ENCODE peak calls at places on chromosomes 7 and 10, in ten cellular contexts. One of them, this sample, is unnamed.

GRCh38 chr10:77716943-77717735 is 79.5 kb upstream of the KCNMA1 start:
- DNase-seq in dorsolateral prefrontal cortex: no peak
- DNase-seq in ascending aorta: no peak
- DNase-seq in adrenal gland: no peak
- DNase-seq in mesendoderm: peak; percentile 48
- DNase-seq in choroid plexus epithelial cell: peak; percentile 66
- DNase-seq in CD8-positive, alpha-beta memory T cell: no peak
- DNase-seq in NT2/D1: no peak
- DNase-seq in lower leg skin: no peak
- DNase-seq in colonic mucosa: no peak
- DNase-seq in this sample: no peak

GRCh38 chr10:12811725-12812310 is 189.7 kb downstream of the CCDC3 start:
- DNase-seq in colonic mucosa: no peak
- DNase-seq in adrenal gland: no peak
- DNase-seq in CD8-positive, alpha-beta memory T cell: no peak
- DNase-seq in ascending aorta: no peak
- DNase-seq in mesendoderm: no peak
- DNase-seq in dorsolateral prefrontal cortex: no peak
- DNase-seq in NT2/D1: no peak
- DNase-seq in lower leg skin: no peak
- DNase-seq in choroid plexus epithelial cell: no peak
- DNase-seq in this sample: no peak

GRCh38 chr10:101062231-101063161 is 707 bp downstream of the KAZALD1 start:
- DNase-seq in dorsolateral prefrontal cortex: peak; percentile 44
- DNase-seq in lower leg skin: no peak
- DNase-seq in CD8-positive, alpha-beta memory T cell: peak; percentile 31
- DNase-seq in NT2/D1: no peak
- DNase-seq in colonic mucosa: peak; percentile 79
- DNase-seq in adrenal gland: peak; percentile 61
- DNase-seq in choroid plexus epithelial cell: peak; percentile 51
- DNase-seq in mesendoderm: peak; percentile 92
- DNase-seq in ascending aorta: no peak
- DNase-seq in this sample: peak; percentile 62

GRCh38 chr7:30721211-30721610 is 30.7 kb upstream of the INMT start:
- DNase-seq in adrenal gland: no peak
- DNase-seq in dorsolateral prefrontal cortex: no peak
- DNase-seq in colonic mucosa: no peak
- DNase-seq in mesendoderm: no peak
- DNase-seq in ascending aorta: no peak
- DNase-seq in NT2/D1: no peak
- DNase-seq in CD8-positive, alpha-beta memory T cell: no peak
- DNase-seq in lower leg skin: no peak
- DNase-seq in choroid plexus epithelial cell: no peak
- DNase-seq in this sample: no peak

GRCh38 chr7:84729284-84729683 is 457.6 kb downstream of the SEMA3D start:
- DNase-seq in CD8-positive, alpha-beta memory T cell: no peak
- DNase-seq in choroid plexus epithelial cell: peak; percentile 96
- DNase-seq in dorsolateral prefrontal cortex: no peak
- DNase-seq in lower leg skin: no peak
- DNase-seq in ascending aorta: no peak
- DNase-seq in adrenal gland: no peak
- DNase-seq in NT2/D1: no peak
- DNase-seq in colonic mucosa: no peak
- DNase-seq in mesendoderm: no peak
- DNase-seq in this sample: no peak

GRCh38 chr7:33743594-33743993 is 161.7 kb upstream of the BMPER start:
- DNase-seq in colonic mucosa: no peak
- DNase-seq in dorsolateral prefrontal cortex: no peak
- DNase-seq in ascending aorta: no peak
- DNase-seq in CD8-positive, alpha-beta memory T cell: no peak
- DNase-seq in choroid plexus epithelial cell: peak; percentile 98
- DNase-seq in NT2/D1: no peak
- DNase-seq in lower leg skin: no peak
- DNase-seq in adrenal gland: no peak
- DNase-seq in mesendoderm: no peak
- DNase-seq in this sample: no peak

GRCh38 chr10:114259825-114260224 is 20.8 kb downstream of the VWA2 start:
- DNase-seq in NT2/D1: no peak
- DNase-seq in colonic mucosa: no peak
- DNase-seq in dorsolateral prefrontal cortex: no peak
- DNase-seq in choroid plexus epithelial cell: no peak
- DNase-seq in lower leg skin: no peak
- DNase-seq in adrenal gland: no peak
- DNase-seq in mesendoderm: no peak
- DNase-seq in ascending aorta: no peak
- DNase-seq in CD8-positive, alpha-beta memory T cell: no peak
- DNase-seq in this sample: no peak

GRCh38 chr7:56092789-56093531 is at the start of gene PHKG1:
- DNase-seq in dorsolateral prefrontal cortex: peak; percentile 82
- DNase-seq in lower leg skin: peak; percentile 94
- DNase-seq in ascending aorta: no peak
- DNase-seq in colonic mucosa: peak; percentile 61
- DNase-seq in NT2/D1: peak; percentile 39
- DNase-seq in adrenal gland: peak; percentile 93
- DNase-seq in mesendoderm: peak; percentile 48
- DNase-seq in CD8-positive, alpha-beta memory T cell: no peak
- DNase-seq in choroid plexus epithelial cell: peak; percentile 89
- DNase-seq in this sample: peak; percentile 82

GRCh38 chr7:32385316-32385956 is 104.7 kb downstream of the LSM5 start:
- DNase-seq in ascending aorta: no peak
- DNase-seq in NT2/D1: no peak
- DNase-seq in lower leg skin: no peak
- DNase-seq in mesendoderm: no peak
- DNase-seq in dorsolateral prefrontal cortex: no peak
- DNase-seq in choroid plexus epithelial cell: no peak
- DNase-seq in CD8-positive, alpha-beta memory T cell: no peak
- DNase-seq in colonic mucosa: no peak
- DNase-seq in adrenal gland: no peak
- DNase-seq in this sample: no peak

GRCh38 chr7:148153611-148154010 is 437.0 kb upstream of the C7orf33 start:
- DNase-seq in CD8-positive, alpha-beta memory T cell: no peak
- DNase-seq in adrenal gland: peak; percentile 77
- DNase-seq in colonic mucosa: peak; percentile 25
- DNase-seq in lower leg skin: no peak
- DNase-seq in ascending aorta: no peak
- DNase-seq in dorsolateral prefrontal cortex: no peak
- DNase-seq in mesendoderm: no peak
- DNase-seq in NT2/D1: no peak
- DNase-seq in choroid plexus epithelial cell: no peak
- DNase-seq in this sample: peak; percentile 95

GRCh38 chr7:259751-260405 is 30.1 kb upstream of the FOXL3 start:
- DNase-seq in mesendoderm: no peak
- DNase-seq in dorsolateral prefrontal cortex: peak; percentile 22
- DNase-seq in choroid plexus epithelial cell: no peak
- DNase-seq in adrenal gland: no peak
- DNase-seq in lower leg skin: no peak
- DNase-seq in colonic mucosa: no peak
- DNase-seq in CD8-positive, alpha-beta memory T cell: no peak
- DNase-seq in ascending aorta: no peak
- DNase-seq in NT2/D1: no peak
- DNase-seq in this sample: no peak

GRCh38 chr7:75958802-75959543 is 35.4 kb downstream of the TMEM120A start:
- DNase-seq in ascending aorta: no peak
- DNase-seq in mesendoderm: no peak
- DNase-seq in colonic mucosa: no peak
- DNase-seq in NT2/D1: no peak
- DNase-seq in adrenal gland: no peak
- DNase-seq in lower leg skin: no peak
- DNase-seq in dorsolateral prefrontal cortex: no peak
- DNase-seq in choroid plexus epithelial cell: peak; percentile 51
- DNase-seq in CD8-positive, alpha-beta memory T cell: no peak
- DNase-seq in this sample: no peak

GRCh38 chr10:1134156-1134555 is 78.0 kb downstream of the WDR37 start:
- DNase-seq in CD8-positive, alpha-beta memory T cell: no peak
- DNase-seq in mesendoderm: no peak
- DNase-seq in choroid plexus epithelial cell: no peak
- DNase-seq in colonic mucosa: no peak
- DNase-seq in lower leg skin: no peak
- DNase-seq in adrenal gland: no peak
- DNase-seq in ascending aorta: no peak
- DNase-seq in dorsolateral prefrontal cortex: no peak
- DNase-seq in NT2/D1: no peak
- DNase-seq in this sample: no peak

GRCh38 chr10:10792681-10793080 is 225.0 kb upstream of the CELF2 start:
- DNase-seq in lower leg skin: no peak
- DNase-seq in colonic mucosa: no peak
- DNase-seq in mesendoderm: peak; percentile 85
- DNase-seq in NT2/D1: peak; percentile 62
- DNase-seq in dorsolateral prefrontal cortex: no peak
- DNase-seq in choroid plexus epithelial cell: peak; percentile 90
- DNase-seq in CD8-positive, alpha-beta memory T cell: no peak
- DNase-seq in ascending aorta: no peak
- DNase-seq in adrenal gland: no peak
- DNase-seq in this sample: no peak

GRCh38 chr10:124703778-124704427 is 40.3 kb downstream of the FAM53B start:
- DNase-seq in CD8-positive, alpha-beta memory T cell: no peak
- DNase-seq in NT2/D1: no peak
- DNase-seq in mesendoderm: no peak
- DNase-seq in choroid plexus epithelial cell: peak; percentile 44
- DNase-seq in dorsolateral prefrontal cortex: peak; percentile 78
- DNase-seq in adrenal gland: peak; percentile 91
- DNase-seq in lower leg skin: peak; percentile 92
- DNase-seq in colonic mucosa: peak; percentile 58
- DNase-seq in ascending aorta: no peak
- DNase-seq in this sample: peak; percentile 83

GRCh38 chr7:3042301-3042700 is 1.4 kb downstream of the CARD11 start:
- DNase-seq in CD8-positive, alpha-beta memory T cell: no peak
- DNase-seq in lower leg skin: peak; percentile 56
- DNase-seq in ascending aorta: no peak
- DNase-seq in dorsolateral prefrontal cortex: no peak
- DNase-seq in adrenal gland: no peak
- DNase-seq in choroid plexus epithelial cell: no peak
- DNase-seq in NT2/D1: no peak
- DNase-seq in colonic mucosa: no peak
- DNase-seq in mesendoderm: no peak
- DNase-seq in this sample: no peak
- H3K4me3 ChIP-seq in CD8-positive, alpha-beta memory T cell: peak overlapping the region; percentile 82
- H3K4me3 ChIP-seq in lower leg skin: no peak overlapping the region
- H3K4me3 ChIP-seq in ascending aorta: no peak overlapping the region
- H3K4me3 ChIP-seq in dorsolateral prefrontal cortex: no peak overlapping the region
- H3K4me3 ChIP-seq in adrenal gland: no peak overlapping the region
- H3K4me3 ChIP-seq in choroid plexus epithelial cell: no peak overlapping the region
- H3K4me3 ChIP-seq in NT2/D1: no peak overlapping the region
- H3K4me3 ChIP-seq in colonic mucosa: no peak overlapping the region
- H3K4me3 ChIP-seq in mesendoderm: no peak overlapping the region
- H3K4me3 ChIP-seq in this sample: no peak overlapping the region

GRCh38 chr10:29257784-29258135 is 31.1 kb upstream of the LYZL1 start:
- DNase-seq in ascending aorta: no peak
- DNase-seq in NT2/D1: no peak
- DNase-seq in dorsolateral prefrontal cortex: no peak
- DNase-seq in lower leg skin: no peak
- DNase-seq in CD8-positive, alpha-beta memory T cell: no peak
- DNase-seq in colonic mucosa: no peak
- DNase-seq in mesendoderm: no peak
- DNase-seq in adrenal gland: no peak
- DNase-seq in choroid plexus epithelial cell: no peak
- DNase-seq in this sample: no peak
- H3K4me3 ChIP-seq in ascending aorta: no peak overlapping the region
- H3K4me3 ChIP-seq in NT2/D1: no peak overlapping the region
- H3K4me3 ChIP-seq in dorsolateral prefrontal cortex: no peak overlapping the region
- H3K4me3 ChIP-seq in lower leg skin: no peak overlapping the region
- H3K4me3 ChIP-seq in CD8-positive, alpha-beta memory T cell: no peak overlapping the region
- H3K4me3 ChIP-seq in colonic mucosa: no peak overlapping the region
- H3K4me3 ChIP-seq in mesendoderm: no peak overlapping the region
- H3K4me3 ChIP-seq in adrenal gland: no peak overlapping the region
- H3K4me3 ChIP-seq in choroid plexus epithelial cell: no peak overlapping the region
- H3K4me3 ChIP-seq in this sample: no peak overlapping the region

GRCh38 chr10:71728218-71728737 is 8.7 kb upstream of the C10orf105 start:
- DNase-seq in ascending aorta: no peak
- DNase-seq in mesendoderm: no peak
- DNase-seq in CD8-positive, alpha-beta memory T cell: no peak
- DNase-seq in NT2/D1: no peak
- DNase-seq in colonic mucosa: no peak
- DNase-seq in adrenal gland: no peak
- DNase-seq in choroid plexus epithelial cell: no peak
- DNase-seq in dorsolateral prefrontal cortex: no peak
- DNase-seq in lower leg skin: no peak
- DNase-seq in this sample: no peak
- H3K4me3 ChIP-seq in ascending aorta: no peak overlapping the region
- H3K4me3 ChIP-seq in mesendoderm: no peak overlapping the region
- H3K4me3 ChIP-seq in CD8-positive, alpha-beta memory T cell: peak overlapping the region; percentile 24
- H3K4me3 ChIP-seq in NT2/D1: no peak overlapping the region
- H3K4me3 ChIP-seq in colonic mucosa: no peak overlapping the region
- H3K4me3 ChIP-seq in adrenal gland: no peak overlapping the region
- H3K4me3 ChIP-seq in choroid plexus epithelial cell: no peak overlapping the region
- H3K4me3 ChIP-seq in dorsolateral prefrontal cortex: no peak overlapping the region
- H3K4me3 ChIP-seq in lower leg skin: no peak overlapping the region
- H3K4me3 ChIP-seq in this sample: no peak overlapping the region

GRCh38 chr7:154872811-154873570 is 129.9 kb downstream of the PAXIP1 start:
- DNase-seq in CD8-positive, alpha-beta memory T cell: no peak
- DNase-seq in lower leg skin: no peak
- DNase-seq in adrenal gland: no peak
- DNase-seq in mesendoderm: no peak
- DNase-seq in ascending aorta: no peak
- DNase-seq in NT2/D1: no peak
- DNase-seq in colonic mucosa: no peak
- DNase-seq in choroid plexus epithelial cell: no peak
- DNase-seq in dorsolateral prefrontal cortex: no peak
- DNase-seq in this sample: no peak

GRCh38 chr7:154869436-154869835 is 133.5 kb downstream of the PAXIP1 start:
- DNase-seq in mesendoderm: no peak
- DNase-seq in adrenal gland: no peak
- DNase-seq in colonic mucosa: no peak
- DNase-seq in CD8-positive, alpha-beta memory T cell: no peak
- DNase-seq in choroid plexus epithelial cell: no peak
- DNase-seq in ascending aorta: no peak
- DNase-seq in lower leg skin: no peak
- DNase-seq in dorsolateral prefrontal cortex: no peak
- DNase-seq in NT2/D1: no peak
- DNase-seq in this sample: no peak

GRCh38 chr7:154873722-154874121 is 129.2 kb downstream of the PAXIP1 start:
- DNase-seq in adrenal gland: no peak
- DNase-seq in dorsolateral prefrontal cortex: no peak
- DNase-seq in choroid plexus epithelial cell: no peak
- DNase-seq in colonic mucosa: no peak
- DNase-seq in NT2/D1: no peak
- DNase-seq in ascending aorta: no peak
- DNase-seq in CD8-positive, alpha-beta memory T cell: no peak
- DNase-seq in mesendoderm: no peak
- DNase-seq in lower leg skin: no peak
- DNase-seq in this sample: no peak

GRCh38 chr7:154871928-154872750 is 130.8 kb downstream of the PAXIP1 start:
- DNase-seq in ascending aorta: no peak
- DNase-seq in CD8-positive, alpha-beta memory T cell: no peak
- DNase-seq in colonic mucosa: no peak
- DNase-seq in NT2/D1: no peak
- DNase-seq in choroid plexus epithelial cell: no peak
- DNase-seq in mesendoderm: no peak
- DNase-seq in dorsolateral prefrontal cortex: no peak
- DNase-seq in adrenal gland: no peak
- DNase-seq in lower leg skin: no peak
- DNase-seq in this sample: no peak

DNA sequence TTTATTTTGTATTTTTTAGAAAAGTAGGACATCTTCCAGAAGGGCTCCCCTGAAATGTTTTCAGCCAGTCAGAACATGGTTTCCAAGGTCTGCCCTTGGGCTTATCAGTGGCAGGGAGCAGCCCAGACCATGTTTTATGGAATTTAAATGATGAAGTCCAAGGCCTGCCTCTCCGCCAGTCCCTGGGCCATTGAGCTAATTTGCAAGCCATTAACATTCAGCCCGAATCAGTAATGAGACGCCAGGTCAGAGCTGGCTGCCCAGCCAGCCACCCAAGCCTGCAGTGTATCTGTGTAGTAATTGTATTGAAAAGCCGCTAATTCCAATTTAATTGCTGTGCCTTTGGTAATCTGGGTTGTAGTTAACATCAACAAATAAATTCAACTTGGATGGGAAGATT is 131.4 kb downstream of the PAXIP1 start:
- DNase-seq in ascending aorta: no peak
- DNase-seq in mesendoderm: peak; percentile 61
- DNase-seq in NT2/D1: peak; percentile 48
- DNase-seq in CD8-positive, alpha-beta memory T cell: no peak
- DNase-seq in dorsolateral prefrontal cortex: no peak
- DNase-seq in adrenal gland: no peak
- DNase-seq in colonic mucosa: no peak
- DNase-seq in choroid plexus epithelial cell: no peak
- DNase-seq in lower leg skin: no peak
- DNase-seq in this sample: no peak
- H3K4me3 ChIP-seq in ascending aorta: no peak overlapping the region
- H3K4me3 ChIP-seq in mesendoderm: no peak overlapping the region
- H3K4me3 ChIP-seq in NT2/D1: no peak overlapping the region
- H3K4me3 ChIP-seq in CD8-positive, alpha-beta memory T cell: no peak overlapping the region
- H3K4me3 ChIP-seq in dorsolateral prefrontal cortex: no peak overlapping the region
- H3K4me3 ChIP-seq in adrenal gland: no peak overlapping the region
- H3K4me3 ChIP-seq in colonic mucosa: no peak overlapping the region
- H3K4me3 ChIP-seq in choroid plexus epithelial cell: no peak overlapping the region
- H3K4me3 ChIP-seq in lower leg skin: no peak overlapping the region
- H3K4me3 ChIP-seq in this sample: no peak overlapping the region